ENCODE peak calls at places on chromosomes 7 and 10, in four cellular contexts. R is stimulated activated CD4-positive, alpha-beta T cell treated with anti-CD3 and anti-CD28 coated beads, Interleukin-12 subunit alpha, Interleukin-12 subunit beta, amount 100 ng/mL, for 4 hours; I is suprapubic skin; X is GM18507. V is an unnamed sample.

GRCh38 chr10:29811751-29812427 is 177.1 kb upstream of the SVIL start:
- DNase-seq in R (no peak), X (no peak), I (no peak), V (no peak)

GRCh38 chr10:19347592-19347991 is 299.0 kb downstream of the MALRD1 start:
- DNase-seq in I (no peak), X (no peak), R (no peak), V (no peak)

GRCh38 chr7:106820321-106821217 is 44.5 kb upstream of the PIK3CG start:
- DNase-seq in R (no peak), X (no peak), I (no peak), V (no peak)

GRCh38 chr7:100803398-100804161 is 23.7 kb downstream of the EPHB4 start:
- DNase-seq in I (no peak), X (peak), R (no peak), V (peak)

GRCh38 chr10:53123311-53123710 is 350.7 kb upstream of the MBL2 start:
- DNase-seq in R (no peak), X (no peak), I (no peak), V (no peak)

GRCh38 chr7:78279035-78279434 is 480.5 kb downstream of the PHTF2 start:
- DNase-seq in X (no peak), R (no peak), I (no peak), V (no peak)

GRCh38 chr7:82685214-82685613 is 241.6 kb upstream of the CACNA2D1 start:
- DNase-seq in R (no peak), X (no peak), I (no peak), V (no peak)

GRCh38 chr7:133207687-133208086 is 45.2 kb upstream of the EXOC4 start:
- DNase-seq in X (no peak), R (no peak), I (no peak), V (no peak)

GRCh38 chr7:142496545-142496991 is 238.7 kb upstream of the PRSS58 start:
- DNase-seq in X (no peak), I (no peak), R (no peak), V (no peak)

GRCh38 chr7:2247141-2247985 is 5.3 kb downstream of the NUDT1 start:
- DNase-seq in R (peak), I (no peak), X (no peak), V (no peak)

GRCh38 chr10:45373783-45374450 is at the start of gene ALOX5:
- DNase-seq in I (no peak), R (no peak), X (no peak), V (no peak)

GRCh38 chr10:79146611-79147130 is 77.9 kb downstream of the ZMIZ1 start:
- DNase-seq in I (no peak), R (no peak), X (no peak), V (no peak)

GRCh38 chr10:11898372-11899066 is 75.4 kb downstream of the PROSER2 start:
- DNase-seq in R (no peak), X (no peak), I (no peak), V (no peak)

GRCh38 chr10:84537447-84537931 is 209.1 kb downstream of the CCSER2 start:
- DNase-seq in I (no peak), X (peak), R (peak), V (no peak)

GRCh38 chr10:22831586-22831985 is 96.3 kb upstream of the ARMC3 start:
- DNase-seq in R (no peak), X (no peak), I (no peak), V (no peak)

GRCh38 chr10:64116731-64117130 is 595.5 kb downstream of the REEP3 start:
- DNase-seq in R (no peak), I (no peak), X (no peak), V (no peak)